ENCODE peak calls at places on chromosomes 13 and 19, in eight cellular contexts. One of them, this sample, is unnamed.

GRCh38 chr13:20412761-20413355 is 112.8 kb downstream of the CRYL1 start:
- DNase-seq in RWPE1: no peak
- DNase-seq in A673: no peak
- DNase-seq in stimulated activated CD8-positive, alpha-beta memory T cell treated with anti-CD3 and anti-CD28 coated beads, Interleukin-4, amount 100 ng/mL, for 4 hours: no peak
- DNase-seq in CD4-positive, alpha-beta T cell: no peak
- DNase-seq in A549: no peak
- DNase-seq in SJSA1: peak; percentile 20
- DNase-seq in AG20443: no peak
- DNase-seq in this sample: no peak

GRCh38 chr13:104204177-104204576 is 1138.0 kb upstream of the SLC10A2 start:
- DNase-seq in RWPE1: no peak
- DNase-seq in SJSA1: no peak
- DNase-seq in stimulated activated CD8-positive, alpha-beta memory T cell treated with anti-CD3 and anti-CD28 coated beads, Interleukin-4, amount 100 ng/mL, for 4 hours: no peak
- DNase-seq in AG20443: no peak
- DNase-seq in A549: peak; percentile 3
- DNase-seq in A673: no peak
- DNase-seq in CD4-positive, alpha-beta T cell: no peak
- DNase-seq in this sample: no peak

GRCh38 chr13:113034451-113035208 is 65.6 kb downstream of the MCF2L start:
- DNase-seq in CD4-positive, alpha-beta T cell: no peak
- DNase-seq in A673: peak; percentile 74
- DNase-seq in RWPE1: peak; percentile 65
- DNase-seq in SJSA1: peak; percentile 51
- DNase-seq in AG20443: peak; percentile 90
- DNase-seq in A549: peak; percentile 32
- DNase-seq in stimulated activated CD8-positive, alpha-beta memory T cell treated with anti-CD3 and anti-CD28 coated beads, Interleukin-4, amount 100 ng/mL, for 4 hours: no peak
- DNase-seq in this sample: no peak

GRCh38 chr19:7860902-7861618 is 13.1 kb downstream of the PRR36 start:
- DNase-seq in SJSA1: no peak
- DNase-seq in CD4-positive, alpha-beta T cell: no peak
- DNase-seq in AG20443: no peak
- DNase-seq in A673: no peak
- DNase-seq in stimulated activated CD8-positive, alpha-beta memory T cell treated with anti-CD3 and anti-CD28 coated beads, Interleukin-4, amount 100 ng/mL, for 4 hours: no peak
- DNase-seq in A549: no peak
- DNase-seq in RWPE1: no peak
- DNase-seq in this sample: no peak

GRCh38 chr13:67131393-67131792 is 98.7 kb downstream of the PCDH9 start:
- DNase-seq in AG20443: no peak
- DNase-seq in CD4-positive, alpha-beta T cell: no peak
- DNase-seq in A673: no peak
- DNase-seq in stimulated activated CD8-positive, alpha-beta memory T cell treated with anti-CD3 and anti-CD28 coated beads, Interleukin-4, amount 100 ng/mL, for 4 hours: no peak
- DNase-seq in RWPE1: no peak
- DNase-seq in SJSA1: no peak
- DNase-seq in A549: no peak
- DNase-seq in this sample: no peak

GRCh38 chr19:5128251-5128931 is 159.5 kb downstream of the KDM4B start:
- DNase-seq in A549: no peak
- DNase-seq in A673: peak; percentile 88
- DNase-seq in RWPE1: no peak
- DNase-seq in SJSA1: no peak
- DNase-seq in stimulated activated CD8-positive, alpha-beta memory T cell treated with anti-CD3 and anti-CD28 coated beads, Interleukin-4, amount 100 ng/mL, for 4 hours: no peak
- DNase-seq in AG20443: peak; percentile 88
- DNase-seq in CD4-positive, alpha-beta T cell: no peak
- DNase-seq in this sample: no peak

GRCh38 chr13:114284680-114285079 is 3.3 kb downstream of the UPF3A start:
- DNase-seq in A549: no peak
- DNase-seq in AG20443: no peak
- DNase-seq in RWPE1: no peak
- DNase-seq in A673: no peak
- DNase-seq in CD4-positive, alpha-beta T cell: no peak
- DNase-seq in SJSA1: no peak
- DNase-seq in stimulated activated CD8-positive, alpha-beta memory T cell treated with anti-CD3 and anti-CD28 coated beads, Interleukin-4, amount 100 ng/mL, for 4 hours: no peak
- DNase-seq in this sample: no peak

GRCh38 chr19:19860756-19861390 is 4.8 kb upstream of the ZNF253 start:
- DNase-seq in stimulated activated CD8-positive, alpha-beta memory T cell treated with anti-CD3 and anti-CD28 coated beads, Interleukin-4, amount 100 ng/mL, for 4 hours: no peak
- DNase-seq in RWPE1: no peak
- DNase-seq in A673: no peak
- DNase-seq in A549: no peak
- DNase-seq in SJSA1: no peak
- DNase-seq in CD4-positive, alpha-beta T cell: no peak
- DNase-seq in AG20443: peak; percentile 3
- DNase-seq in this sample: no peak

GRCh38 chr19:2136796-2137195 is 14.6 kb downstream of the AP3D1 start:
- DNase-seq in AG20443: no peak
- DNase-seq in RWPE1: no peak
- DNase-seq in A673: no peak
- DNase-seq in SJSA1: no peak
- DNase-seq in stimulated activated CD8-positive, alpha-beta memory T cell treated with anti-CD3 and anti-CD28 coated beads, Interleukin-4, amount 100 ng/mL, for 4 hours: no peak
- DNase-seq in A549: no peak
- DNase-seq in CD4-positive, alpha-beta T cell: no peak
- DNase-seq in this sample: no peak

GRCh38 chr19:16779539-16780163 is 49.5 kb upstream of the SIN3B start:
- DNase-seq in A549: no peak
- DNase-seq in RWPE1: no peak
- DNase-seq in stimulated activated CD8-positive, alpha-beta memory T cell treated with anti-CD3 and anti-CD28 coated beads, Interleukin-4, amount 100 ng/mL, for 4 hours: no peak
- DNase-seq in AG20443: no peak
- DNase-seq in CD4-positive, alpha-beta T cell: no peak
- DNase-seq in A673: no peak
- DNase-seq in SJSA1: no peak
- DNase-seq in this sample: no peak

GRCh38 chr13:91652389-91652788 is 254.0 kb downstream of the GPC5 start:
- DNase-seq in CD4-positive, alpha-beta T cell: no peak
- DNase-seq in A549: no peak
- DNase-seq in A673: no peak
- DNase-seq in SJSA1: no peak
- DNase-seq in stimulated activated CD8-positive, alpha-beta memory T cell treated with anti-CD3 and anti-CD28 coated beads, Interleukin-4, amount 100 ng/mL, for 4 hours: no peak
- DNase-seq in RWPE1: peak; percentile 3
- DNase-seq in AG20443: no peak
- DNase-seq in this sample: no peak

GRCh38 chr13:26436914-26437313 is 120.6 kb upstream of the WASF3 start:
- DNase-seq in CD4-positive, alpha-beta T cell: no peak
- DNase-seq in A673: no peak
- DNase-seq in stimulated activated CD8-positive, alpha-beta memory T cell treated with anti-CD3 and anti-CD28 coated beads, Interleukin-4, amount 100 ng/mL, for 4 hours: no peak
- DNase-seq in AG20443: no peak
- DNase-seq in SJSA1: no peak
- DNase-seq in RWPE1: no peak
- DNase-seq in A549: no peak
- DNase-seq in this sample: no peak

GRCh38 chr19:34430738-34431625 is 2.8 kb downstream of the UBA2 start:
- DNase-seq in SJSA1: peak; percentile 42
- DNase-seq in RWPE1: peak; percentile 66
- DNase-seq in A549: peak; percentile 84
- DNase-seq in CD4-positive, alpha-beta T cell: peak; percentile 7
- DNase-seq in AG20443: peak; percentile 51
- DNase-seq in A673: peak; percentile 73
- DNase-seq in stimulated activated CD8-positive, alpha-beta memory T cell treated with anti-CD3 and anti-CD28 coated beads, Interleukin-4, amount 100 ng/mL, for 4 hours: peak; percentile 4
- DNase-seq in this sample: peak; percentile 42

GRCh38 chr19:44745386-44745831 is 3.1 kb upstream of the BCL3 start:
- DNase-seq in RWPE1: no peak
- DNase-seq in AG20443: peak; percentile 77
- DNase-seq in CD4-positive, alpha-beta T cell: no peak
- DNase-seq in stimulated activated CD8-positive, alpha-beta memory T cell treated with anti-CD3 and anti-CD28 coated beads, Interleukin-4, amount 100 ng/mL, for 4 hours: no peak
- DNase-seq in A673: peak; percentile 74
- DNase-seq in A549: peak; percentile 95
- DNase-seq in SJSA1: peak; percentile 73
- DNase-seq in this sample: no peak

GRCh38 chr19:3189702-3190469 is 4.2 kb downstream of the NCLN start:
- DNase-seq in A549: no peak
- DNase-seq in stimulated activated CD8-positive, alpha-beta memory T cell treated with anti-CD3 and anti-CD28 coated beads, Interleukin-4, amount 100 ng/mL, for 4 hours: no peak
- DNase-seq in CD4-positive, alpha-beta T cell: no peak
- DNase-seq in AG20443: no peak
- DNase-seq in SJSA1: peak; percentile 30
- DNase-seq in RWPE1: no peak
- DNase-seq in A673: no peak
- DNase-seq in this sample: no peak

GRCh38 chr19:40502081-40502480 is 35.3 kb downstream of the SPTBN4 start:
- DNase-seq in CD4-positive, alpha-beta T cell: no peak
- DNase-seq in RWPE1: no peak
- DNase-seq in A673: no peak
- DNase-seq in SJSA1: no peak
- DNase-seq in stimulated activated CD8-positive, alpha-beta memory T cell treated with anti-CD3 and anti-CD28 coated beads, Interleukin-4, amount 100 ng/mL, for 4 hours: no peak
- DNase-seq in AG20443: no peak
- DNase-seq in A549: no peak
- DNase-seq in this sample: no peak

GRCh38 chr13:80755925-80756324 is 415.0 kb upstream of the SPRY2 start:
- DNase-seq in AG20443: no peak
- DNase-seq in SJSA1: no peak
- DNase-seq in RWPE1: no peak
- DNase-seq in A549: no peak
- DNase-seq in CD4-positive, alpha-beta T cell: no peak
- DNase-seq in stimulated activated CD8-positive, alpha-beta memory T cell treated with anti-CD3 and anti-CD28 coated beads, Interleukin-4, amount 100 ng/mL, for 4 hours: no peak
- DNase-seq in A673: peak; percentile 3
- DNase-seq in this sample: no peak

GRCh38 chr13:97506511-97506910 is 72.5 kb downstream of the RAP2A start:
- DNase-seq in SJSA1: no peak
- DNase-seq in RWPE1: no peak
- DNase-seq in stimulated activated CD8-positive, alpha-beta memory T cell treated with anti-CD3 and anti-CD28 coated beads, Interleukin-4, amount 100 ng/mL, for 4 hours: no peak
- DNase-seq in A673: peak; percentile 68
- DNase-seq in AG20443: no peak
- DNase-seq in CD4-positive, alpha-beta T cell: no peak
- DNase-seq in A549: no peak
- DNase-seq in this sample: peak; percentile 51